ENCODE peak calls at places on chromosomes 1 and 21, in six cellular contexts. P, A, L, W, X and R are unnamed samples.

GRCh38 chr1:236514703-236515442 is 8.9 kb upstream of the LGALS8 start:
- DNase-seq in X (no peak), A (no peak), L (no peak), P (no peak), W (no peak), R (no peak)

GRCh38 chr1:246703581-246703980 is 20.6 kb upstream of the SCCPDH start:
- DNase-seq in A (no peak), L (no peak), W (no peak), P (no peak), X (no peak), R (no peak)

GRCh38 chr21:37041706-37042271 is 31.1 kb downstream of the PIGP start:
- DNase-seq in P (no peak), L (no peak), X (no peak), W (peak), A (no peak), R (no peak)

GRCh38 chr1:228287541-228288425 is 79.9 kb downstream of the OBSCN start:
- DNase-seq in P (no peak), A (no peak), L (no peak), W (no peak), X (no peak), R (no peak)

GRCh38 chr1:60989745-60990718 is 92.3 kb upstream of the NFIA start:
- DNase-seq in P (no peak), W (no peak), A (peak), X (no peak), L (no peak), R (no peak)

GRCh38 chr1:94527447-94528031 is 14.0 kb downstream of the F3 start:
- DNase-seq in P (peak), A (peak), X (no peak), L (no peak), W (peak), R (peak)

GRCh38 chr1:6176751-6177150 is 3.4 kb downstream of the CHD5 start:
- DNase-seq in X (no peak), P (no peak), L (no peak), A (no peak), W (no peak), R (no peak)

GRCh38 chr1:87717167-87717670 is 388.5 kb downstream of the LMO4 start:
- DNase-seq in A (no peak), W (no peak), L (no peak), P (no peak), X (no peak), R (no peak)

GRCh38 chr1:243269461-243269801 is 13.6 kb downstream of the SDCCAG8 start:
- DNase-seq in W (peak), A (no peak), P (no peak), X (no peak), L (no peak), R (no peak)

GRCh38 chr1:167795810-167796740 is 74.3 kb downstream of the MPZL1 start:
- DNase-seq in X (no peak), A (no peak), L (no peak), P (no peak), W (peak), R (peak)

GRCh38 chr1:43056981-43057391 is 98.3 kb upstream of the SLC2A1 start:
- DNase-seq in A (peak), L (no peak), W (no peak), X (no peak), P (no peak), R (no peak)

GRCh38 chr1:15178571-15179484 is 25.3 kb downstream of the TMEM51 start:
- DNase-seq in L (no peak), P (peak), W (no peak), A (peak), X (no peak), R (peak)

GRCh38 chr1:240001177-240001740 is 90.4 kb upstream of the FMN2 start:
- DNase-seq in X (no peak), P (peak), W (no peak), L (no peak), A (no peak), R (no peak)

GRCh38 chr1:11842154-11843041 is 5.2 kb downstream of the NPPA start:
- DNase-seq in L (no peak), W (no peak), X (no peak), A (peak), P (no peak), R (no peak)

GRCh38 chr1:91502882-91503184 is 2.2 kb downstream of the CDC7 start:
- DNase-seq in X (no peak), W (peak), L (no peak), A (peak), P (peak), R (no peak)

GRCh38 chr1:28441674-28442073 is 64.2 kb upstream of the RCC1 start:
- DNase-seq in P (no peak), W (no peak), L (no peak), X (no peak), A (no peak), R (no peak)

GRCh38 chr1:230572121-230573083 is 69.9 kb upstream of the COG2 start:
- DNase-seq in A (no peak), W (peak), L (no peak), X (no peak), P (peak), R (no peak)

GRCh38 chr1:34682452-34683223 is 72.2 kb upstream of the GJB5 start:
- DNase-seq in A (no peak), X (no peak), L (no peak), W (no peak), P (no peak), R (no peak)

GRCh38 chr1:233982827-233983518 is 78.5 kb downstream of the SLC35F3 start:
- DNase-seq in W (no peak), X (no peak), P (no peak), L (no peak), A (no peak), R (no peak)

GRCh38 chr1:236451796-236452373 is 57.8 kb downstream of the EDARADD start:
- DNase-seq in X (peak), P (no peak), A (no peak), W (peak), L (no peak), R (no peak)

GRCh38 chr1:180165509-180166435 is 11.1 kb downstream of the QSOX1 start:
- DNase-seq in A (no peak), X (no peak), L (no peak), W (no peak), P (no peak), R (peak)

GRCh38 chr1:38834221-38834782 is 25.3 kb downstream of the RRAGC start:
- DNase-seq in W (no peak), P (no peak), A (peak), L (no peak), X (no peak), R (no peak)

GRCh38 chr1:156926175-156926574 is 5.7 kb downstream of the LRRC71 start:
- DNase-seq in P (peak), W (peak), X (no peak), A (peak), L (no peak), R (no peak)

GRCh38 chr1:212964102-212964501 is 13.8 kb downstream of the VASH2 start:
- DNase-seq in A (no peak), L (no peak), P (no peak), W (no peak), X (peak), R (no peak)

GRCh38 chr1:205017766-205018165 is 25.2 kb upstream of the CNTN2 start:
- DNase-seq in L (no peak), X (no peak), W (no peak), P (no peak), A (no peak), R (no peak)

GRCh38 chr1:17629460-17629859 is 90.0 kb downstream of the ARHGEF10L start:
- DNase-seq in X (peak), W (peak), L (no peak), A (no peak), P (no peak), R (no peak)

GRCh38 chr1:206736878-206737728 is 33.5 kb upstream of the IL19 start:
- DNase-seq in X (no peak), W (no peak), L (no peak), P (no peak), A (no peak), R (no peak)

GRCh38 chr1:159197767-159198557 is 6.7 kb upstream of the ACKR1 start:
- DNase-seq in L (peak), A (peak), W (peak), X (peak), P (peak), R (peak)

GRCh38 chr1:228141082-228141870 is 1.2 kb downstream of the GUK1 start:
- DNase-seq in A (peak), W (no peak), L (no peak), P (peak), X (peak), R (peak)

GRCh38 chr1:3060601-3061551 is 8.1 kb upstream of the PRDM16 start:
- DNase-seq in L (no peak), P (no peak), A (no peak), W (peak), X (peak), R (no peak)

GRCh38 chr1:55472784-55473183 is 257.6 kb upstream of the USP24 start:
- DNase-seq in X (no peak), P (no peak), A (peak), W (peak), L (no peak), R (no peak)

GRCh38 chr1:234729566-234729965 is 119.6 kb upstream of the IRF2BP2 start:
- DNase-seq in X (no peak), A (peak), W (no peak), L (no peak), P (no peak), R (no peak)

GRCh38 chr1:162557536-162557935 is 4.0 kb upstream of the UAP1 start:
- DNase-seq in A (no peak), L (no peak), X (no peak), W (no peak), P (no peak), R (no peak)

GRCh38 chr1:182615468-182616129 is 11.4 kb upstream of the RGS16 start:
- DNase-seq in W (peak), X (no peak), A (no peak), P (peak), L (peak), R (no peak)

GRCh38 chr1:184480711-184481110 is 93.9 kb downstream of the C1orf21 start:
- DNase-seq in W (peak), P (no peak), L (no peak), A (no peak), X (peak), R (peak)
- H2BK5ac ChIP-seq in W (no peak), P (no peak), L (no peak), A (no peak), X (no peak), R (peak)

GRCh38 chr21:33199516-33200217 is 30.1 kb upstream of the IFNAR2 start:
- DNase-seq in L (peak), W (peak), A (peak), X (peak), P (peak), R (peak)

GRCh38 chr21:33197546-33197945 is 32.2 kb upstream of the IFNAR2 start:
- DNase-seq in A (no peak), P (no peak), X (no peak), L (no peak), W (peak), R (no peak)

GRCh38 chr21:33196956-33197374 is 32.8 kb upstream of the IFNAR2 start:
- DNase-seq in A (peak), P (peak), L (peak), W (peak), X (peak), R (peak)

GRCh38 chr21:33201945-33202344 is 27.8 kb upstream of the IFNAR2 start:
- DNase-seq in A (no peak), L (no peak), X (no peak), W (no peak), P (no peak), R (no peak)

DNA sequence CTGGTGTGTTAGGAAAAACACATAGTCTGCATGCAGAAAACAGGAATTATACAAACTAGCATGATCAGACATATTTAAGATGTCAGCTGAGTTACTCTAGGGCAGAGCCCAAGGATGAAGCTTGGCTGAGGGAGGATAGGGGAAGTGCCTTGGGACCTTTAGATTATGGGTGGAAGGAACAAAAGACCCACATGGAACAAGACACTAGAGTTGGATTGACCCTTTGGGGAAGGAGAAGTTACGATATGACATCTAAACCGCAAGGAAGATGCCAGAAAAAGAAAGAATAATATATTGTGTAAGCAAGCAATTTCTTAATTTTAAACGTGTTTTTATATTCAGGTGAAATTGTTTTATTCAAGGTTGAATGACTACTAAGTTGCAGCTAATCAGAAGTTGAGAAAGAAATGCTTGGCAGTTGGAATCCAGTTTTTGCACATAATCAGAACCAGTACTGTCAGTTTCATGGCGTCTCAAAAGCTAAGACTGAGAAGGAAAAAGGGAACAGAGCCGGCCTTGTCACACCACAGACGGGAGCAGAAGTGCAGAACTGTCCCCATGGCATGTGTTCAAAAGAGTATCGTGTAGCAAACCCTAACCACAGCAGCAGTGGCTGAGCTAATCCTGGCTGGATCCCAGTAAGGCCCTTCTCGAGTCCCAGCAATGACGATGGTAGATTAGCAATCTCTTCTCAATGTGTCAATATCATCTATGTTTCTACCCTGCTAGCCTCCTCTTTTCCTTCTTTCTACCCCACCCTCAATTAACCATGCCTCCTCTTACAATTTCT is 31.2 kb upstream of the IFNAR2 start:
- DNase-seq in X (no peak), L (no peak), P (no peak), A (peak), W (no peak), R (peak)
- H3K27ac ChIP-seq in X (no peak), L (no peak), P (no peak), A (no peak), W (no peak), R (no peak)

DNA sequence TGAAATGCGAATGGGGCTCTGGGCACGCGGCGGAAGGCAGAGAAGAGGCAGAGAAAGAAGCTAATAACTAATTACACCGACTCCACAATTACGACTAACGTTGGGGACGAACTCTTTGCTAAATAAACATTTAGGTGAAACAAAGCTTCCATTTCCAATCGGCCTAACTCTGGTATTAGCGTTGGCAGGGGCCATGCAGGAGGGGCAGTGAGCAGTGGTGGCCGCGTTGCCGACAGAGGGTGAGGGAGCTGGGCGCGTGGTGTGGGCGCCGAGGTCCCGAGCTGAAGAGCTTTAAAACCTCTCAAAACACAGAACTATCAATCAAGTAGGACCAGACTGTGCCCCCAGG is 553 bp upstream of the NDUFV3 start:
- DNase-seq in L (peak), X (no peak), W (no peak), A (no peak), P (no peak), R (no peak)
- H2BK5ac ChIP-seq in L (no peak), X (no peak), W (peak), A (peak), P (peak), R (peak)

GRCh38 chr1:145961109-145961424 is 3.2 kb upstream of the LIX1L start:
- DNase-seq in A (no peak), X (no peak), P (no peak), W (no peak), L (no peak), R (no peak)
- H3K27ac ChIP-seq in A (peak), X (no peak), P (no peak), W (no peak), L (no peak), R (no peak)

GRCh38 chr1:203490607-203491006 is 3.3 kb upstream of the OPTC start:
- DNase-seq in A (no peak), X (no peak), W (no peak), L (no peak), P (no peak), R (no peak)
- H2BK5ac ChIP-seq in A (no peak), X (no peak), W (peak), L (no peak), P (no peak), R (no peak)

GRCh38 chr1:197917553-197917812 is 311 bp downstream of the LHX9 start:
- DNase-seq in A (no peak), W (no peak), L (no peak), P (no peak), X (no peak), R (no peak)
- H3K27ac ChIP-seq in A (no peak), W (no peak), L (no peak), P (no peak), X (no peak), R (no peak)